ENCODE peak calls at places on chromosomes 13 and 19, in four cellular contexts. K is CD8-positive, alpha-beta T cell; Z is thoracic aorta; C is gastrocnemius medialis. W is an unnamed sample.
A peak's percentile ranks its signal among the peaks of the same experiment; 100 is the strongest.

GRCh38 chr13:24063281-24063851 is 97.2 kb upstream of the SPATA13 start:
- ATAC-seq in C (peak; percentile 27), K (peak; percentile 51), Z (no peak), W (no peak)

GRCh38 chr13:102317593-102317992 is 84.3 kb downstream of the FGF14 start:
- ATAC-seq in C (peak; percentile 60), K (no peak), Z (peak; percentile 63), W (peak; percentile 92)

GRCh38 chr13:73610799-73611592 is 523.2 kb downstream of the KLF12 start:
- ATAC-seq in C (no peak), K (no peak), Z (no peak), W (no peak)

GRCh38 chr19:35034588-35035382 is 4.5 kb downstream of the SCN1B start:
- ATAC-seq in K (no peak), C (no peak), Z (no peak), W (no peak)

GRCh38 chr13:50672025-50672424 is 171.5 kb downstream of the DLEU7 start:
- ATAC-seq in Z (no peak), C (no peak), K (no peak), W (no peak)

GRCh38 chr19:35868172-35868822 is at the start of gene APLP1:
- ATAC-seq in K (peak; percentile 63), C (peak; percentile 44), Z (no peak), W (peak; percentile 90)

GRCh38 chr13:40428354-40428753 is 238.1 kb downstream of the FOXO1 start:
- ATAC-seq in C (no peak), Z (no peak), K (no peak), W (no peak)

GRCh38 chr13:75303295-75303694 is 178.7 kb downstream of the TBC1D4 start:
- ATAC-seq in K (no peak), C (no peak), Z (no peak), W (no peak)

GRCh38 chr13:20186771-20187170 is 6.0 kb downstream of the GJB2 start:
- ATAC-seq in K (no peak), Z (no peak), C (no peak), W (no peak)

GRCh38 chr13:23392925-23393645 is 40.4 kb downstream of the SACS start:
- ATAC-seq in Z (no peak), C (peak; percentile 59), K (no peak), W (no peak)

GRCh38 chr19:13013649-13014048 is 18.4 kb downstream of the NFIX start:
- ATAC-seq in K (no peak), C (no peak), Z (no peak), W (no peak)

GRCh38 chr19:3637621-3638020 is 11.0 kb upstream of the CACTIN start:
- ATAC-seq in K (no peak), C (no peak), Z (no peak), W (no peak)

GRCh38 chr19:43748205-43748594 is 6.6 kb downstream of the SMG9 start:
- ATAC-seq in Z (no peak), K (no peak), C (no peak), W (no peak)

GRCh38 chr19:5372572-5373200 is 32.1 kb upstream of the PTPRS start:
- ATAC-seq in Z (no peak), K (no peak), C (no peak), W (no peak)

GRCh38 chr19:32976223-32976805 is 4.3 kb downstream of the FAAP24 start:
- ATAC-seq in Z (no peak), K (no peak), C (no peak), W (no peak)

GRCh38 chr19:19538077-19538764 is at the start of gene CILP2:
- ATAC-seq in C (no peak), K (no peak), Z (no peak), W (no peak)

GRCh38 chr19:52786078-52786463 is 520 bp downstream of the ZNF600 start:
- ATAC-seq in Z (no peak), C (no peak), K (no peak), W (peak; percentile 11)

GRCh38 chr19:6501740-6502648 is at the start of gene TUBB4A:
- ATAC-seq in Z (no peak), K (peak; percentile 52), C (no peak), W (peak; percentile 39)

GRCh38 chr13:102869948-102870676 is 24.3 kb downstream of the ERCC5 start:
- ATAC-seq in K (peak; percentile 42), C (no peak), Z (no peak), W (no peak)

GRCh38 chr19:45765365-45766292 is 3.4 kb downstream of the SIX5 start:
- ATAC-seq in C (no peak), Z (no peak), K (no peak), W (no peak)

GRCh38 chr19:15291666-15292065 is 40.7 kb downstream of the BRD4 start:
- ATAC-seq in K (no peak), Z (no peak), C (no peak), W (no peak)

GRCh38 chr13:58151452-58151851 is 519.9 kb downstream of the PCDH17 start:
- ATAC-seq in Z (no peak), K (no peak), C (peak; percentile 61), W (peak; percentile 91)

GRCh38 chr13:28705734-28706133 is 13.0 kb downstream of the SLC46A3 start:
- ATAC-seq in C (peak; percentile 84), Z (no peak), K (no peak), W (no peak)

GRCh38 chr13:28574617-28575142 is 79.8 kb upstream of the FLT1 start:
- ATAC-seq in Z (no peak), K (no peak), C (peak; percentile 36), W (no peak)

GRCh38 chr13:70080030-70080429 is 27.6 kb upstream of the ATXN8OS start:
- ATAC-seq in C (no peak), K (no peak), Z (no peak), W (no peak)

GRCh38 chr13:98657506-98658085 is 80.7 kb upstream of the STK24 start:
- ATAC-seq in Z (no peak), C (no peak), K (no peak), W (no peak)

GRCh38 chr13:38785047-38785446 is 98.2 kb downstream of the FREM2 start:
- ATAC-seq in K (no peak), C (no peak), Z (no peak), W (no peak)

GRCh38 chr13:111217661-111218060 is 102.6 kb downstream of the ARHGEF7 start:
- ATAC-seq in C (no peak), K (no peak), Z (no peak), W (no peak)

GRCh38 chr19:55080915-55081772 is 5.5 kb downstream of the EPS8L1 start:
- ATAC-seq in K (peak; percentile 76), Z (no peak), C (peak; percentile 28), W (peak; percentile 55)

GRCh38 chr19:55080121-55080914 is 4.6 kb downstream of the EPS8L1 start:
- ATAC-seq in Z (no peak), K (peak; percentile 64), C (peak; percentile 61), W (peak; percentile 23)

GRCh38 chr19:55081773-55082022 is 6.0 kb downstream of the EPS8L1 start:
- ATAC-seq in Z (no peak), C (no peak), K (no peak), W (no peak)

GRCh38 chr19:55083004-55083850 is 7.6 kb downstream of the EPS8L1 start:
- ATAC-seq in Z (no peak), C (no peak), K (no peak), W (no peak)

GRCh38 chr19:55082023-55082851 is 6.6 kb downstream of the EPS8L1 start:
- ATAC-seq in C (no peak), K (peak; percentile 7), Z (no peak), W (no peak)
- H3K4me3 ChIP-seq in C (peak overlapping the region; percentile 53), K (peak overlapping the region; percentile 83), Z (peak overlapping the region; percentile 75), W (no peak overlapping the region)

DNA sequence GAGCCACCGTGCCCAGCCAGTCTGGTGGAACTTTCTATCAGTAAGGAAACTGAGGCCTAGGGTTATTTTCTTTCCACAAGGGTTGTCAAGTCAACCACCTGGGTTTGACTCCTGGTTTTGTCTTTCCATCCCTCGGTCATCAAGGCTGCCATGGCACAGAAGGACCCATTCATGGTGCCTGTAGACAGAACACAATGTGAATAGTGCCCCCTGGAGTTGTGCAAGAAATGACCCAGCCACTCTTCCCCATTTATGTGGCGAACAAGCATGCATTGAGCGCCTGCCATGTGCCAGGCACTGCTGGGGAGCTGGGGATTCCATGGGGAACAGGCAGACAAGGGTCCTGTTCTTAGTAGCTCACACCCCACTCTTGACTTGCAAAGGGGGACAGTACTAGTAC is 4.1 kb downstream of the SMARCA4 start:
- ATAC-seq in Z (no peak), C (no peak), K (no peak), W (no peak)
- TF ChIP-seq CTCF in Z (no peak), C (no peak), K (no peak), W (no peak)

GRCh38 chr19:56596676-56597075 is 1.6 kb downstream of the ZNF71 start:
- ATAC-seq in K (no peak), Z (no peak), C (no peak), W (no peak)
- H3K4me3 ChIP-seq in K (no peak overlapping the region), Z (no peak overlapping the region), C (no peak overlapping the region), W (no peak overlapping the region)

DNA sequence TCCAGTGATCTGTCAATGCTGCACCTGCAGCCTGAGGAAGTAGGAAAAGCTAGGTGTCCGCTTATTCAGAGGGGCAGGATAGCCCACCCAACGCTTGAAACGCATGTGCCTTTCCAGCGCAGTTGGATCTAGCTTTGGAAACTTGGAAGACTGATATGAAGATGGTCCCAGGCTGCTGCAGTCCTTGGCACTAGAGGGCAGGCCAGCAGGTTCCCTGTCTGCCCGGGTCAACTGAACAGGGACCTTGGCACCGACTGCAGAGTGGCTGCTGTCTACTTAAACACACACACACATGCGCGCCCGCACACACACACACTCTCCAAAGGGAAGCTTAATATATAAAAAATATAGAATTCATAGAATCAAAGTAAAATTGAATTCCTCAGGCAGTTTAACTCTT is 100.0 kb downstream of the TSHZ3 start:
- ATAC-seq in K (no peak), Z (no peak), C (no peak), W (no peak)
- TF ChIP-seq CTCF in K (no peak), Z (no peak), C (no peak), W (no peak)

GRCh38 chr19:22783651-22784050 is 300 bp downstream of the ZNF99 start:
- ATAC-seq in C (no peak), K (no peak), Z (no peak), W (no peak)
- H3K4me3 ChIP-seq in C (peak overlapping the region; percentile 19), K (no peak overlapping the region), Z (peak overlapping the region; percentile 66), W (no peak overlapping the region)